ENCODE peak calls at places on chromosomes 12 and 14, in eight cellular contexts. H is type B pancreatic cell, I is cardiac fibroblast, P is IMR-90, X is OCI-LY7, Q is DND-41, F is endodermal cell, V is GM13977. E is an unnamed sample.

GRCh38 chr12:128864516-128865186 is 11.4 kb downstream of the GLT1D1 start:
- DNase-seq in H (no peak), I (no peak), P (no peak), X (no peak), Q (no peak), F (no peak), V (no peak), E (no peak)

GRCh38 chr12:115953450-115953849 is 324.0 kb downstream of the MED13L start:
- DNase-seq in H (no peak), I (no peak), P (no peak), X (no peak), Q (no peak), F (no peak), V (no peak), E (no peak)

GRCh38 chr12:127655691-127656090 is 611.3 kb upstream of the TMEM132C start:
- DNase-seq in H (no peak), I (peak), P (peak), X (no peak), Q (no peak), F (no peak), V (no peak), E (no peak)

GRCh38 chr12:54378791-54379400 is 5.6 kb downstream of the ZNF385A start:
- DNase-seq in H (no peak), I (peak), P (no peak), X (peak), Q (peak), F (peak), V (no peak), E (no peak)

GRCh38 chr12:40224439-40225291 is at the start of gene LRRK2:
- DNase-seq in H (peak), I (peak), P (peak), X (peak), Q (no peak), F (peak), V (peak), E (peak)

GRCh38 chr12:123267991-123268843 is 3.4 kb downstream of the CDK2AP1 start:
- DNase-seq in H (no peak), I (no peak), P (no peak), X (no peak), Q (no peak), F (peak), V (no peak), E (no peak)

GRCh38 chr12:115012861-115013667 is 329.1 kb upstream of the TBX3 start:
- DNase-seq in H (no peak), I (no peak), P (no peak), X (no peak), Q (no peak), F (no peak), V (no peak), E (no peak)

GRCh38 chr12:46650688-46651087 is 175.1 kb downstream of the SLC38A4 start:
- DNase-seq in H (no peak), I (peak), P (no peak), X (no peak), Q (no peak), F (no peak), V (no peak), E (no peak)

DNA sequence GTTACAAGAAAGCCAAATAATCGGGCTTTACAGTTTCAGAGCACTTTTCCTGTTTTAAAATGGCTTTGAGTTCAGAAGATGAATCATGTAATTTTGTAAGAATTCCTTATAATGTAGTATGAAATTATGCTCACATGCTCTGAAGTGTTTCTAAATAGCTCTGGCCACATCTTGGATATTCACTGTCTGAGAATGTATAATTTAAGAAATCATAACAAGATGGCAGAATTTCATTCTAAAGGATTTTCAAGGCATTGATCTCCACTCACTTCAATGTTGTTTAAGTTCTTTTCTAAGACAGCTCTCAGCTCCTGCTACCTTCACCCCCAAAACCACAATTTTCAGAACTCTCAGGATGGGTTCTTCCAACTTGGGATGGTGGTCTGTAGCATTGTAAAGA is 180.1 kb downstream of the DACT1 start:
- DNase-seq in H (no peak), I (peak), P (peak), X (no peak), Q (no peak), F (no peak), V (no peak), E (no peak)
- TF ChIP-seq CTCF in H (no peak), I (no peak), P (no peak), X (no peak), Q (no peak), F (no peak), V (no peak), E (no peak)

GRCh38 chr12:27009926-27010325 is 4.3 kb downstream of the TM7SF3 start:
- DNase-seq in H (no peak), I (no peak), P (no peak), X (peak), Q (no peak), F (no peak), V (peak), E (no peak)
- TF ChIP-seq CTCF in H (no peak), I (no peak), P (no peak), X (peak), Q (peak), F (no peak), V (no peak), E (no peak)

DNA sequence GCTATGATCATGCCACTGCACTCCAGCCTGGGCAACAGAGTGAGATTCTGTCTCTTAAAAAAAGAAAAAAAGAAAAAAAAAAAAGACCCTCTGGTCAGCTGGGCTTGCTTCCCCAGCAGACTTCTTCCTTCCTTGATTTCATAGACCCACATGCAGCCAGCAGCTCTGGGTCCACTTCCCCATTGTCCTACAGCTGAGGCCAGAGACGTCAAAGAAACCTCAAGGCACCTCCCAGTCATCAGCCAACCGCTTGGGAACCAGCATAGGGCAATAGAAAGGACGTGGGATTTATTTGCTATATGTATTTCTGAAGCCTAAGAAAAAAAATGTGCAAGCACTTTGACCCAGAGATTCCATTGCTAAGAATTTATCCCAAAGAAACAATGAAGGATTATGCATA is 35.4 kb upstream of the SPPL3 start:
- DNase-seq in H (no peak), I (no peak), P (no peak), X (no peak), Q (no peak), F (no peak), V (no peak), E (no peak)
- TF ChIP-seq CTCF in H (no peak), I (no peak), P (no peak), X (no peak), Q (no peak), F (no peak), V (no peak), E (no peak)

DNA sequence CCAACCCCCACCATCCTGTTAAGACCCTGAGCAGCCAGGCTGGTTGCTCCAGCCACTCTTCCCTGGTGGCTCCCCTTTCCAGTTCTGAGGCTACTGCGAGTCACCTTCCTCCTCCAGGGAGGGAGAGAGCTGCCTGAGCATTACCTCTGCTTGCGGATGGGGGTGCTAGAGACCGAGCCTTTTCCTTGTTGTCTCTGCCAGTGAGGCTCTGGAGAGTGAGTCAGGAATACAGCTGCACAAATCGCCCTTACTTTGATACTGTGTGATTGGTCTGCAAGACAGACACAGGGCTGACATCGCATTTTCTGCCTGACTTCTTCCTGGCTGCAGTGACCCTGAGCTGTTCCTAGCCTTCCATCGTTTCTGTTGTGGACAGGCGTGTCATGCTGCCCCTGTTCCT is 94.3 kb downstream of the SLC25A47 start:
- DNase-seq in H (no peak), I (peak), P (peak), X (no peak), Q (no peak), F (peak), V (no peak), E (no peak)
- TF ChIP-seq CTCF in H (peak), I (peak), P (peak), X (no peak), Q (peak), F (peak), V (no peak), E (no peak)

GRCh38 chr14:75793806-75794205 is 132.8 kb downstream of the TTLL5 start:
- DNase-seq in H (no peak), I (peak), P (peak), X (no peak), Q (no peak), F (no peak), V (no peak), E (no peak)
- TF ChIP-seq CTCF in H (no peak), I (peak), P (peak), X (peak), Q (peak), F (peak), V (no peak), E (no peak)

GRCh38 chr12:2052861-2053674 is at the start of gene CACNA1C:
- DNase-seq in H (peak), I (peak), P (peak), X (peak), Q (peak), F (peak), V (peak), E (peak)
- TF ChIP-seq CTCF in H (peak), I (peak), P (peak), X (no peak), Q (peak), F (peak), V (no peak), E (no peak)

GRCh38 chr12:5888816-5889315 is 56.2 kb downstream of the ANO2 start:
- DNase-seq in H (no peak), I (no peak), P (no peak), X (no peak), Q (no peak), F (peak), V (no peak), E (no peak)

GRCh38 chr12:5884846-5885245 is 60.2 kb downstream of the ANO2 start:
- DNase-seq in H (no peak), I (no peak), P (no peak), X (no peak), Q (no peak), F (no peak), V (no peak), E (no peak)

GRCh38 chr12:5884285-5884684 is 60.8 kb downstream of the ANO2 start:
- DNase-seq in H (no peak), I (no peak), P (no peak), X (no peak), Q (no peak), F (no peak), V (no peak), E (no peak)

GRCh38 chr12:5887758-5888157 is 57.3 kb downstream of the ANO2 start:
- DNase-seq in H (no peak), I (no peak), P (no peak), X (no peak), Q (no peak), F (peak), V (no peak), E (no peak)

DNA sequence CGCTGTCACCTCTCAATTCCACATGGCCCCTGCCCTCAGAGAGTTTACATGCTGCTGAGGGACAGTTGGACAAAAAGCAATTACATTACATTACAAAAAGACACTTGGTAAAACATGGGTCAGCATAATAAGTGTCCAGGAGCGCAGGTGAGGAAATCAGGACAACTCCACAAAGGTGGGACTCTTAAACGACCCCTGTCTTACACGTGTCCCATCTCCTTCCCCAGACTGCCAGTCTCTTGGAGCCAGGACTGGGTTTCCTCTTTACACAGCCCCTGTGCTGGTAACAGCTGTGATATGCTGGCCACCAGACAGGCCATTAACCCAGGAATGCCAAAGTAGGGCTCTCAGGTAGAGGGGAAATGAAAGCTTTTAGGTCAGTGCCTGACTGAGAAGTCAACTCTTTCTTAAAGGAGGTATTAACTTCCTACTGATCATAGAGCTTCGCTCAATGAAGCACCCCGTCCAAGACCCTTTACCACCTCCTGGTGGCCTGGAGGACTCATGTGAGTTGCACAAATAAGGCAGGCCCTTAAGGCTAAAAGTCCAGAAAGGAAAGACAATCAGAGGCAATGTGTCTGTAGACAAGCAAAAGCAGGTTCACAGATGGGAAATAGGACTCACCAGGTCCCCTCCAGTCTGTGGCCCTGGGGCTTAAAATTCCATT is 55.5 kb downstream of the ANO2 start:
- DNase-seq in H (no peak), I (no peak), P (no peak), X (peak), Q (peak), F (peak), V (no peak), E (no peak)
- TF ChIP-seq CTCF in H (peak), I (no peak), P (no peak), X (peak), Q (peak), F (peak), V (no peak), E (no peak)

DNA sequence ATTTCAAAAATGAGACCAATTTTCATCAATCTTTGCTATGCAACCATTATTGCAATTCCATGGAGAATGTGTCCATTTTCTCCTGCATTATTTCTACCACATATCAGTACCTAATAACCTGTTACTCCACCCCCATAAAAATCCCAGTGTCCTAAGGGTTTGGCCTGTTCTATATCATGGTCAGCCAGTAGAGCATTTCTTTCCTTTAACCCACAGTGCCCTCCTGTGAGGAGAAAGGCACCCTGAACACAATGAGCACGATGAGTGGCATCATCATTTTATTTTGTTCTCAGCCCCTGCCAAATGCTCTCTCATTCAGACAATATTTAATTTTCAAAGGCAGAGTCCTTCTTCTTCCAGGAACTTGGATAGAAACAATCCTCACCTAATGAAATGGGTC is 11.6 kb upstream of the IFNG-AS1 start:
- DNase-seq in H (no peak), I (no peak), P (no peak), X (no peak), Q (no peak), F (no peak), V (no peak), E (no peak)
- TF ChIP-seq CTCF in H (no peak), I (no peak), P (no peak), X (no peak), Q (no peak), F (peak), V (no peak), E (no peak)

GRCh38 chr12:96989916-96990315 is 82.9 kb downstream of the NEDD1 start:
- DNase-seq in H (no peak), I (peak), P (no peak), X (peak), Q (peak), F (peak), V (no peak), E (no peak)
- TF ChIP-seq CTCF in H (peak), I (no peak), P (no peak), X (peak), Q (peak), F (peak), V (peak), E (no peak)